ENCODE peak calls at places on chromosomes 3 and 15, in eight cellular contexts. Z is stomach; D is fibroblast of lung; T is IMR-90; M is PC-9; V is A549; G is CD8-positive, alpha-beta T cell; K is tibial artery. O is an unnamed sample. For H3K9me3 and H3K4me1, the result is how much of the 10 kb centered on the place peaks cover.

GRCh38 chr3:70861855-70862254 is 549.4 kb upstream of the MDFIC2 start:
- DNase-seq in K (no peak), T (peak), D (peak), G (no peak), Z (no peak), M (no peak), V (no peak), O (no peak)

GRCh38 chr15:64634576-64635485 is 140.6 kb downstream of the RBPMS2 start:
- DNase-seq in K (no peak), V (no peak), T (no peak), G (no peak), M (no peak), D (peak), Z (no peak), O (no peak)

GRCh38 chr3:126837773-126838172 is 133.7 kb downstream of the CHCHD6 start:
- DNase-seq in V (no peak), M (no peak), D (no peak), T (no peak), K (no peak), G (no peak), Z (no peak), O (no peak)

GRCh38 chr15:83746231-83746630 is 92.3 kb downstream of the ADAMTSL3 start:
- DNase-seq in T (no peak), K (no peak), M (no peak), G (no peak), V (no peak), D (no peak), Z (no peak), O (no peak)

GRCh38 chr15:69299451-69300128 is 878 bp downstream of the PAQR5 start:
- DNase-seq in M (no peak), Z (no peak), T (no peak), D (no peak), V (peak), G (no peak), K (no peak), O (no peak)

GRCh38 chr3:162534431-162534830 is 1037.8 kb downstream of the OTOL1 start:
- DNase-seq in M (no peak), D (no peak), V (no peak), K (no peak), G (no peak), Z (no peak), T (no peak), O (no peak)

GRCh38 chr3:105402287-105402801 is 35.6 kb downstream of the ALCAM start:
- DNase-seq in Z (no peak), V (peak), T (peak), M (peak), D (peak), K (no peak), G (no peak), O (no peak)

GRCh38 chr15:40906947-40907802 is 12.9 kb downstream of the VPS18 start:
- DNase-seq in V (no peak), D (peak), T (peak), K (no peak), Z (peak), G (peak), M (no peak), O (no peak)

GRCh38 chr3:109683746-109684145 is 346.4 kb upstream of the DPPA4 start:
- DNase-seq in K (no peak), D (no peak), V (no peak), Z (no peak), G (no peak), M (no peak), T (no peak), O (no peak)

GRCh38 chr3:186931487-186932280 is 1.4 kb downstream of the ST6GAL1 start:
- DNase-seq in D (peak), T (peak), V (no peak), K (peak), G (peak), Z (peak), M (peak), O (no peak)

GRCh38 chr3:40304352-40304751 is 5.2 kb upstream of the EIF1B start:
- DNase-seq in M (no peak), D (no peak), G (no peak), K (no peak), Z (no peak), V (no peak), T (no peak), O (no peak)

GRCh38 chr3:72278349-72279067 is 493.6 kb upstream of the PROK2 start:
- DNase-seq in Z (no peak), K (no peak), D (no peak), T (no peak), M (no peak), G (no peak), V (no peak), O (no peak)

DNA sequence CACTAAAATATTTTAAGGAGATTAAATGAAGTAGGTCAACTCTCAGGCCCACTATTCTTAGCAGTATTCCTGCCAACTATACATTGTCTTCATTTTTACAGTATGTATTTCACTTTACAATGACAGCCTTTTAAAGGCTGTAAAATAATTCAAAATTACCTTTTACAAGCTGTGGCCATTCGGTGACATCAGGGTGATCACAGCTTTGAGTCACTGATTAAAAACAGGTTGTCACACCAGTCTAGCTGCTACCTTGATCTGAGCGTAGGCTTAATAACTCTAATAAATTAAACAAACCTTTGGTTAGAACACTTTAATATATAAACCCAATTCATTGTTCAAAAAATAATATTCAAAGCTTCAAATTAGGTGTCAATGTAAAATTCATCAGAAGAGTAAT is 29.9 kb downstream of the UBE3A start:
- DNase-seq in T (no peak), Z (no peak), D (no peak), K (no peak), G (no peak), V (no peak), M (no peak), O (no peak)
- H3K9me3 ChIP-seq in T (under half), Z (under half), D (under half), K (under half), G (under half), V (under half), M (under half), O (under half)

GRCh38 chr15:66739287-66739686 is 37.3 kb downstream of the SMAD6 start:
- DNase-seq in D (no peak), T (no peak), K (no peak), G (no peak), M (no peak), V (no peak), Z (no peak), O (no peak)

GRCh38 chr15:66738595-66738994 is 36.6 kb downstream of the SMAD6 start:
- DNase-seq in T (no peak), Z (no peak), D (no peak), V (no peak), G (no peak), K (no peak), M (no peak), O (no peak)

GRCh38 chr15:66742286-66742685 is 40.2 kb downstream of the SMAD6 start:
- DNase-seq in D (no peak), V (no peak), K (no peak), T (no peak), M (no peak), G (no peak), Z (no peak), O (no peak)

GRCh38 chr15:66741646-66742045 is 39.6 kb downstream of the SMAD6 start:
- DNase-seq in T (no peak), D (no peak), K (no peak), M (no peak), Z (no peak), G (no peak), V (no peak), O (no peak)

GRCh38 chr15:66740802-66741201 is 38.8 kb downstream of the SMAD6 start:
- DNase-seq in V (no peak), K (peak), D (no peak), M (no peak), Z (no peak), G (no peak), T (no peak), O (no peak)
- H3K4me1 ChIP-seq in V (under half), K (under half), D (under half), M (under half), Z (under half), G (under half), T (under half), O (under half)

DNA sequence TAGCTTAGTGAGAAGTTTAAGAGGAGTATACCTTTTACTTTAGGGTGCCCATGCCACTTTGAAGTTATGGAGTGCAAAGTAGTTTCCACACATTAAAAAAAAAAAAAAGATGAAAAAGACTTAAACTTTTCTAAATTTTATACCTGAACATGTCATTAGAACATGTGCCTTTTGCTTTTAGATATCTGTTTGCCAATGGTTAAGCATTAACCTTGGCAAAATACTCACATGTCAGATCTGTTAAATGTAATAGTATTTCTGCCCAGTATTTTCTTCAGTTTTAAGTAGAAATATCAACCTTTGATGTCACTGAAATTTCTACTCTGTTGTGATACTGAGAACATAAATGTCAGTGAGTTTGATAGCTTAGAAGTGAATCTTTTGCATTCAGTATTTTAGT is 12.2 kb downstream of the ZFAND6 start:
- DNase-seq in Z (no peak), V (no peak), T (no peak), M (no peak), G (no peak), D (no peak), K (no peak), O (no peak)
- H3K27ac ChIP-seq in Z (no peak), V (no peak), T (peak), M (peak), G (no peak), D (no peak), K (no peak), O (no peak)

DNA sequence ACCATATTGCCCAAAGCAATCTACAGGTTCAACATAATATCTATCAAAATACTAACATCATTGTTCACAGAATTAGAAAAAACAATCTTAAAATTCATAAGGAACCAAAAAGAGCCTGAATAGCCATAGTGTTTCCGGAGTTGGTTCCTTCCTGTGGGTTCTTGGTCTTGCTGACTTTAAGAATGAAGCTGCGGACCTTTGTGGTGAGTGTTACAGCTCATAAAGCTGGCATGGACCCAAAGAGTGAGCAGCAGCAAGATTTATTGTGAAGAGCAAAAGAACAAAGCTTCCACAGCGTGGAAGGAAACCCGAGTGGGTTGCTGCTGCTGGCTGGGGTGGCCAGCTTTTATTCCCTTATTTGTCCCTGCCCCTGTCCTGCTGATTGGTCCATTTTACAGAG is 15.3 kb upstream of the ACVR2B start:
- DNase-seq in T (peak), G (no peak), D (peak), V (no peak), Z (no peak), M (no peak), K (peak), O (no peak)
- H3K9me3 ChIP-seq in T (under half), G (under half), D (under half), V (under half), Z (half or more), M (under half), K (under half), O (under half)

GRCh38 chr3:51673802-51674654 is 3.0 kb downstream of the TEX264 start:
- DNase-seq in V (no peak), Z (peak), D (no peak), T (no peak), M (no peak), G (no peak), K (no peak), O (no peak)
- H3K4me1 ChIP-seq in V (under half), Z (under half), D (under half), T (under half), M (under half), G (half or more), K (under half), O (under half)

GRCh38 chr3:48693826-48694225 is 8.1 kb upstream of the NCKIPSD start:
- DNase-seq in M (no peak), G (no peak), T (no peak), K (no peak), Z (no peak), D (no peak), V (no peak), O (no peak)
- H3K27ac ChIP-seq in M (no peak), G (no peak), T (peak), K (peak), Z (peak), D (peak), V (no peak), O (peak)

O was measured in breast epithelium.